ENCODE peak calls at places on chromosomes 4 and X, in ten cellular contexts. H, R, C, E, Z, L, V, X, U and D are unnamed samples.

GRCh38 chr4:177250056-177250696 is 59.5 kb upstream of the NEIL3 start:
- DNase-seq in H (peak; percentile 69), R (peak; percentile 87), C (peak; percentile 71), E (peak; percentile 74), Z (peak; percentile 79), L (peak; percentile 88), V (peak; percentile 82), X (peak; percentile 53), U (peak; percentile 91), D (peak; percentile 81)

GRCh38 chrX:32673193-32673592 is 538.2 kb downstream of the DMD start:
- DNase-seq in H (peak; percentile 28), R (peak; percentile 33), C (peak; percentile 4), E (no peak), Z (no peak), L (no peak), V (no peak), X (no peak), U (no peak), D (no peak)

GRCh38 chr4:152072001-152072485 is 311.2 kb upstream of the GATB start:
- DNase-seq in H (no peak), R (peak; percentile 28), C (no peak), E (no peak), Z (peak; percentile 65), L (no peak), V (no peak), X (no peak), U (no peak), D (no peak)

GRCh38 chr4:17055788-17056187 is 157.3 kb upstream of the LDB2 start:
- DNase-seq in H (peak; percentile 90), R (no peak), C (no peak), E (no peak), Z (peak; percentile 95), L (no peak), V (no peak), X (no peak), U (no peak), D (no peak)

GRCh38 chr4:83378426-83378825 is 43.8 kb upstream of the HPSE start:
- DNase-seq in H (no peak), R (no peak), C (peak; percentile 41), E (no peak), Z (no peak), L (no peak), V (no peak), X (no peak), U (no peak), D (no peak)

GRCh38 chrX:148382983-148383382 is 117.4 kb upstream of the AFF2 start:
- DNase-seq in H (no peak), R (no peak), C (no peak), E (no peak), Z (no peak), L (no peak), V (no peak), X (no peak), U (no peak), D (no peak)

GRCh38 chr4:40622913-40623312 is 6.8 kb downstream of the RBM47 start:
- DNase-seq in H (no peak), R (no peak), C (peak; percentile 57), E (no peak), Z (no peak), L (no peak), V (no peak), X (no peak), U (no peak), D (no peak)

GRCh38 chr4:128386761-128387599 is 99.4 kb upstream of the PGRMC2 start:
- DNase-seq in H (peak; percentile 99), R (peak; percentile 71), C (peak; percentile 90), E (no peak), Z (peak; percentile 98), L (peak; percentile 95), V (peak; percentile 94), X (peak; percentile 83), U (no peak), D (peak; percentile 76)

GRCh38 chr4:54942735-54943134 is 182.7 kb downstream of the KDR start:
- DNase-seq in H (no peak), R (no peak), C (no peak), E (no peak), Z (no peak), L (no peak), V (no peak), X (no peak), U (no peak), D (no peak)

GRCh38 chr4:27947320-27947719 is 1086.7 kb downstream of the STIM2 start:
- DNase-seq in H (no peak), R (no peak), C (no peak), E (no peak), Z (no peak), L (no peak), V (no peak), X (no peak), U (no peak), D (no peak)

GRCh38 chr4:92299152-92299551 is 4.6 kb upstream of the GRID2 start:
- DNase-seq in H (peak; percentile 51), R (no peak), C (no peak), E (no peak), Z (peak; percentile 19), L (no peak), V (no peak), X (no peak), U (no peak), D (no peak)

GRCh38 chr4:172727631-172728030 is 441.0 kb upstream of the GALNT7 start:
- DNase-seq in H (no peak), R (no peak), C (no peak), E (no peak), Z (no peak), L (no peak), V (no peak), X (no peak), U (no peak), D (no peak)

GRCh38 chr4:75990129-75990528 is 616 bp downstream of the SDAD1 start:
- DNase-seq in H (peak; percentile 29), R (no peak), C (no peak), E (no peak), Z (peak; percentile 42), L (no peak), V (no peak), X (no peak), U (no peak), D (no peak)

GRCh38 chr4:15398001-15398400 is 29.8 kb upstream of the C1QTNF7 start:
- DNase-seq in H (peak; percentile 31), R (no peak), C (no peak), E (no peak), Z (peak; percentile 45), L (no peak), V (no peak), X (no peak), U (no peak), D (no peak)

GRCh38 chrX:23766650-23767551 is 16.1 kb upstream of the SAT1 start:
- DNase-seq in H (no peak), R (no peak), C (no peak), E (no peak), Z (no peak), L (no peak), V (peak; percentile 69), X (no peak), U (no peak), D (no peak)

GRCh38 chrX:107567370-107567769 is 60.9 kb upstream of the PRPS1 start:
- DNase-seq in H (no peak), R (no peak), C (no peak), E (no peak), Z (no peak), L (no peak), V (no peak), X (no peak), U (no peak), D (no peak)

GRCh38 chr4:5990446-5991160 is 27.6 kb downstream of the C4orf50 start:
- DNase-seq in H (no peak), R (no peak), C (no peak), E (no peak), Z (no peak), L (no peak), V (no peak), X (no peak), U (no peak), D (peak; percentile 45)
- H3K4me1 ChIP-seq in H (no peaks in the 10 kb centered on the region), R (no peaks in the 10 kb centered on the region), C (no peaks in the 10 kb centered on the region), E (no peaks in the 10 kb centered on the region), Z (no peaks in the 10 kb centered on the region), L (no peaks in the 10 kb centered on the region), V (no peaks in the 10 kb centered on the region), X (no peaks in the 10 kb centered on the region), U (no peaks in the 10 kb centered on the region), D (no peaks in the 10 kb centered on the region)

GRCh38 chrX:154481195-154481594 is 2.1 kb upstream of the LAGE3 start:
- DNase-seq in H (no peak), R (no peak), C (no peak), E (no peak), Z (no peak), L (no peak), V (no peak), X (no peak), U (no peak), D (no peak)
- H3K4me1 ChIP-seq in H (no peaks in the 10 kb centered on the region), R (no peaks in the 10 kb centered on the region), C (peaks cover 21% of the 10 kb centered on the region), E (peaks cover 24% of the 10 kb centered on the region), Z (no peaks in the 10 kb centered on the region), L (no peaks in the 10 kb centered on the region), V (no peaks in the 10 kb centered on the region), X (peaks cover 14% of the 10 kb centered on the region), U (peaks cover 29% of the 10 kb centered on the region), D (no peaks in the 10 kb centered on the region)

DNA sequence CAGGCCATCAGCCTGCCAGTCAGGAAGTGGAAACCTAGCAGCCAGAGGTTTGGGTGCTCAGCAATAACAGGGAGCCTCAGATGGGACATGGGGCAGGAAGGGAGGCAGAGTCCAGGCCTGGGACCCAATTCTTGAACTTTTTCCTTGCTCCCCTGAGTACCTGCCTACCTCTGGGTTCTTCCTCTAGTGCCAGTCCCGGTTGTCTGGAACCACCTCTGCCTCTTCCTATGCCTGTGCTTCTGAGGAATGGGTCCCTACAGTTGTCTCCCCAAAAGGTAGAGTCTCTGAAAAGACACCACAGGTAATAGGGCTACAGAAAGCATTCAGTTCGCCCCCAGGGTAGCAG is 212.4 kb upstream of the MAMLD1 start:
- DNase-seq in H (no peak), R (no peak), C (no peak), E (no peak), Z (no peak), L (no peak), V (no peak), X (no peak), U (no peak), D (no peak)
- H3K4me1 ChIP-seq in H (peaks cover 3% of the 10 kb centered on the region), R (no peaks in the 10 kb centered on the region), C (peaks cover 10% of the 10 kb centered on the region), E (no peaks in the 10 kb centered on the region), Z (peaks cover under 1% of the 10 kb centered on the region), L (no peaks in the 10 kb centered on the region), V (no peaks in the 10 kb centered on the region), X (peaks cover 10% of the 10 kb centered on the region), U (no peaks in the 10 kb centered on the region), D (no peaks in the 10 kb centered on the region)

DNA sequence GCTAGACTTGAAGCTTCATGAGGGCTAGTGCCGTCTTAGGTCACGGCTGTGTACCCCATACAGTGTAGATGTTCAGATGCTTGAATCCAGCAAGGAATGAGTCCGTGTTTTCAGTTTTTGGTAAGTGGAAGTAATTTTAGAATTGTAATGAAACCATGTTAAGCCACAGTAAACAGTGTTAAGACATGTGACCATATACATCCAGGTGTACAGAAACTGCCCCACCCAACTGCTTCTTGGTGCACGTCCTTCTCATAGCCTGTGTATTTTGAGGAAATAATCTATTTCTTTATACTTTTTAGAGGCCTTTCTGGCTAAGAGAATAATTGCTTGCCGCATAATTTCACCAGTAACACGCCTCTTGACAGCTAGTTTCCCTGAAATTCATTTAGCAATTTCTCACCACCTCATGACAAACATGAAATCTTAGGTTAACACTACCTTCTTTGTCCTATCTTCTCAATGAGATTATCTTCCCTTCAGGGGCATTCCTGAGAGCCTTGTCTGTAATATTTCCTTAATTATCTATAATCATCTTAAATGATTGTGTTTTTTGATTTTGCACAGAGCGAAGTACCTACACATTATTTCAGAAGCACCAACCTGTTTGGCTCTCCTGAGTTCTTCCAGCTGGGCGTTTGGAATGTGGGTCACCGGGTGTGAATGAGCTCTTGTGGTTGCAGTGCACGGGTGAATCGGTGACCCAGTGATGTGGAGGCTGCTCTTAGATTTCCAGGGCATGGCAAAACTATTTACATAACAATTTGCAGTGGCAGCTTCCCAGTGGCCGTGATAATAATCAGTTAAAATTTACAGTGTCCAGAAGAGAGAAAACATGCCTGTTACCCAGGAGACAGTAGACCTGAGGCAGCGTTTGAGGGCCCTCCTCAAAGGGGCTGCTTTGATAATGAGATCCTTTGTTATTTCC is 50.2 kb upstream of the TADA2B start:
- DNase-seq in H (no peak), R (no peak), C (no peak), E (no peak), Z (peak; percentile 38), L (no peak), V (no peak), X (no peak), U (no peak), D (no peak)
- H3K4me1 ChIP-seq in H (peaks cover 8% of the 10 kb centered on the region), R (peaks cover 33% of the 10 kb centered on the region), C (peaks cover 20% of the 10 kb centered on the region), E (peaks cover 18% of the 10 kb centered on the region), Z (peaks cover 30% of the 10 kb centered on the region), L (no peaks in the 10 kb centered on the region), V (peaks cover 5% of the 10 kb centered on the region), X (peaks cover 46% of the 10 kb centered on the region), U (peaks cover 52% of the 10 kb centered on the region), D (peaks cover 26% of the 10 kb centered on the region)